ENCODE peak calls at places on chromosome 1, in six cellular contexts. B, L, A, E, M and I are unnamed samples.
A peak's percentile ranks its signal among the peaks of the same experiment; 100 is the strongest.

GRCh38 chr1:229430761-229431269 is 3.1 kb downstream of the ACTA1 start:
- DNase-seq in B (no peak), L (no peak), A (peak; percentile 57), E (no peak), M (no peak), I (peak; percentile 9)

GRCh38 chr1:158728510-158729225 is 8.1 kb upstream of the OR6K3 start:
- DNase-seq in B (no peak), L (no peak), A (no peak), E (no peak), M (no peak), I (no peak)

GRCh38 chr1:5955479-5955977 is 36.7 kb downstream of the NPHP4 start:
- DNase-seq in B (no peak), L (no peak), A (no peak), E (no peak), M (no peak), I (no peak)

GRCh38 chr1:221672160-221672762 is 69.6 kb downstream of the DUSP10 start:
- DNase-seq in B (no peak), L (no peak), A (peak; percentile 76), E (no peak), M (peak; percentile 80), I (no peak)

GRCh38 chr1:55064861-55065263 is 25.5 kb downstream of the PCSK9 start:
- DNase-seq in B (no peak), L (no peak), A (peak; percentile 45), E (no peak), M (peak; percentile 86), I (no peak)

GRCh38 chr1:151822404-151822803 is 9.2 kb downstream of the RORC start:
- DNase-seq in B (no peak), L (no peak), A (no peak), E (no peak), M (no peak), I (no peak)

GRCh38 chr1:2817784-2818564 is 16.5 kb upstream of the TTC34 start:
- DNase-seq in B (no peak), L (no peak), A (no peak), E (no peak), M (no peak), I (no peak)

GRCh38 chr1:61436491-61437120 is 288.3 kb downstream of the TM2D1 start:
- DNase-seq in B (no peak), L (no peak), A (peak; percentile 33), E (no peak), M (no peak), I (no peak)

GRCh38 chr1:165543651-165544452 is at the start of gene LRRC52:
- DNase-seq in B (no peak), L (no peak), A (no peak), E (no peak), M (peak; percentile 2), I (peak; percentile 67)

GRCh38 chr1:27630859-27631491 is 4.0 kb downstream of the FGR start:
- DNase-seq in B (no peak), L (no peak), A (no peak), E (no peak), M (no peak), I (no peak)